ENCODE peak calls at places on chromosomes 3 and 15, in five cellular contexts. One of them, this sample, is unnamed.
A peak's percentile ranks its signal among the peaks of the same experiment; 100 is the strongest.

GRCh38 chr3:161372321-161373260 is 1.3 kb upstream of the SPTSSB start:
- DNase-seq in heart left ventricle: peak; percentile 19
- DNase-seq in WTC11: peak; percentile 43
- DNase-seq in WERI-Rb-1: peak; percentile 17
- DNase-seq in psoas muscle: no peak
- DNase-seq in this sample: peak; percentile 37

GRCh38 chr3:127365383-127365782 is 77.5 kb upstream of the PRR20G start:
- DNase-seq in heart left ventricle: no peak
- DNase-seq in WTC11: no peak
- DNase-seq in psoas muscle: no peak
- DNase-seq in WERI-Rb-1: no peak
- DNase-seq in this sample: no peak

GRCh38 chr3:27228805-27229204 is 140.4 kb downstream of the NEK10 start:
- DNase-seq in psoas muscle: no peak
- DNase-seq in WERI-Rb-1: peak; percentile 12
- DNase-seq in heart left ventricle: no peak
- DNase-seq in WTC11: peak; percentile 44
- DNase-seq in this sample: no peak

GRCh38 chr3:102747611-102748010 is 312.8 kb downstream of the ZPLD1 start:
- DNase-seq in WERI-Rb-1: no peak
- DNase-seq in heart left ventricle: no peak
- DNase-seq in WTC11: no peak
- DNase-seq in psoas muscle: no peak
- DNase-seq in this sample: no peak

GRCh38 chr3:126353694-126354321 is 3.4 kb downstream of the KLF15 start:
- DNase-seq in heart left ventricle: no peak
- DNase-seq in WERI-Rb-1: no peak
- DNase-seq in WTC11: no peak
- DNase-seq in psoas muscle: peak; percentile 15
- DNase-seq in this sample: peak; percentile 41

GRCh38 chr3:107994954-107995715 is 95.7 kb downstream of the CD47 start:
- DNase-seq in WERI-Rb-1: no peak
- DNase-seq in heart left ventricle: no peak
- DNase-seq in WTC11: no peak
- DNase-seq in psoas muscle: no peak
- DNase-seq in this sample: no peak

GRCh38 chr3:16177962-16178627 is 3.6 kb downstream of the GALNT15 start:
- DNase-seq in heart left ventricle: peak; percentile 83
- DNase-seq in WTC11: peak; percentile 91
- DNase-seq in psoas muscle: peak; percentile 86
- DNase-seq in WERI-Rb-1: peak; percentile 78
- DNase-seq in this sample: peak; percentile 83

GRCh38 chr3:108780235-108780634 is 23.0 kb upstream of the RETNLB start:
- DNase-seq in WERI-Rb-1: no peak
- DNase-seq in heart left ventricle: no peak
- DNase-seq in WTC11: no peak
- DNase-seq in psoas muscle: no peak
- DNase-seq in this sample: no peak

GRCh38 chr3:52522651-52523251 is 10.9 kb downstream of the NT5DC2 start:
- DNase-seq in WTC11: no peak
- DNase-seq in heart left ventricle: no peak
- DNase-seq in WERI-Rb-1: no peak
- DNase-seq in psoas muscle: peak; percentile 12
- DNase-seq in this sample: peak; percentile 37

GRCh38 chr15:96418146-96418545 is 87.6 kb downstream of the NR2F2 start:
- DNase-seq in WERI-Rb-1: no peak
- DNase-seq in heart left ventricle: no peak
- DNase-seq in psoas muscle: no peak
- DNase-seq in WTC11: no peak
- DNase-seq in this sample: no peak

GRCh38 chr3:158731938-158732855 is at the start of gene RARRES1:
- DNase-seq in WERI-Rb-1: peak; percentile 25
- DNase-seq in psoas muscle: peak; percentile 68
- DNase-seq in WTC11: peak; percentile 64
- DNase-seq in heart left ventricle: peak; percentile 71
- DNase-seq in this sample: peak; percentile 87

GRCh38 chr3:52221563-52222318 is 3.7 kb downstream of the TLR9 start:
- DNase-seq in WERI-Rb-1: no peak
- DNase-seq in heart left ventricle: peak; percentile 33
- DNase-seq in WTC11: no peak
- DNase-seq in psoas muscle: peak; percentile 48
- DNase-seq in this sample: no peak

GRCh38 chr3:68135145-68135544 is 480.7 kb upstream of the SUCLG2 start:
- DNase-seq in psoas muscle: no peak
- DNase-seq in heart left ventricle: no peak
- DNase-seq in WTC11: no peak
- DNase-seq in WERI-Rb-1: no peak
- DNase-seq in this sample: no peak

GRCh38 chr3:184785856-184786255 is 26.1 kb upstream of the VPS8 start:
- DNase-seq in heart left ventricle: no peak
- DNase-seq in psoas muscle: no peak
- DNase-seq in WTC11: no peak
- DNase-seq in WERI-Rb-1: no peak
- DNase-seq in this sample: no peak

GRCh38 chr3:137259709-137260108 is 301.9 kb downstream of the IL20RB start:
- DNase-seq in WTC11: peak; percentile 29
- DNase-seq in heart left ventricle: no peak
- DNase-seq in WERI-Rb-1: peak; percentile 24
- DNase-seq in psoas muscle: no peak
- DNase-seq in this sample: no peak

GRCh38 chr3:194139085-194139976 is 3.4 kb downstream of the HES1 start:
- DNase-seq in WTC11: peak; percentile 43
- DNase-seq in WERI-Rb-1: peak; percentile 10
- DNase-seq in psoas muscle: peak; percentile 30
- DNase-seq in heart left ventricle: peak; percentile 54
- DNase-seq in this sample: no peak

GRCh38 chr15:39887832-39888231 is 32.2 kb downstream of the GPR176 start:
- DNase-seq in heart left ventricle: no peak
- DNase-seq in psoas muscle: no peak
- DNase-seq in WERI-Rb-1: no peak
- DNase-seq in WTC11: no peak
- DNase-seq in this sample: no peak

GRCh38 chr3:99248913-99249312 is 347.4 kb upstream of the DCBLD2 start:
- DNase-seq in psoas muscle: no peak
- DNase-seq in WERI-Rb-1: no peak
- DNase-seq in WTC11: no peak
- DNase-seq in heart left ventricle: no peak
- DNase-seq in this sample: no peak

GRCh38 chr3:10594915-10595314 is 89.5 kb upstream of the ATP2B2 start:
- DNase-seq in WTC11: peak; percentile 93
- DNase-seq in heart left ventricle: peak; percentile 44
- DNase-seq in WERI-Rb-1: no peak
- DNase-seq in psoas muscle: peak; percentile 38
- DNase-seq in this sample: no peak

GRCh38 chr3:17585561-17586325 is 156.7 kb downstream of the TBC1D5 start:
- DNase-seq in heart left ventricle: no peak
- DNase-seq in WTC11: no peak
- DNase-seq in WERI-Rb-1: no peak
- DNase-seq in psoas muscle: no peak
- DNase-seq in this sample: no peak

GRCh38 chr3:98985406-98985805 is 83.9 kb upstream of the DCBLD2 start:
- DNase-seq in heart left ventricle: no peak
- DNase-seq in WTC11: no peak
- DNase-seq in WERI-Rb-1: no peak
- DNase-seq in psoas muscle: no peak
- DNase-seq in this sample: no peak

GRCh38 chr3:122305818-122306621 is 19.0 kb upstream of the CSTA start:
- DNase-seq in psoas muscle: no peak
- DNase-seq in WTC11: peak; percentile 30
- DNase-seq in WERI-Rb-1: peak; percentile 31
- DNase-seq in heart left ventricle: no peak
- DNase-seq in this sample: no peak

GRCh38 chr15:75153565-75154248 is 48.0 kb upstream of the C15orf39 start:
- DNase-seq in WERI-Rb-1: no peak
- DNase-seq in WTC11: no peak
- DNase-seq in psoas muscle: no peak
- DNase-seq in heart left ventricle: no peak
- DNase-seq in this sample: no peak

GRCh38 chr15:34808016-34808415 is 12.7 kb upstream of the ACTC1 start:
- DNase-seq in WTC11: no peak
- DNase-seq in heart left ventricle: no peak
- DNase-seq in psoas muscle: no peak
- DNase-seq in WERI-Rb-1: no peak
- DNase-seq in this sample: no peak

GRCh38 chr3:176633511-176633910 is 563.8 kb downstream of the TBL1XR1 start:
- DNase-seq in heart left ventricle: no peak
- DNase-seq in psoas muscle: no peak
- DNase-seq in WTC11: peak; percentile 45
- DNase-seq in WERI-Rb-1: peak; percentile 25
- DNase-seq in this sample: no peak

GRCh38 chr15:31236184-31237041 is 90.2 kb upstream of the KLF13 start:
- DNase-seq in WERI-Rb-1: no peak
- DNase-seq in psoas muscle: peak; percentile 53
- DNase-seq in heart left ventricle: peak; percentile 83
- DNase-seq in WTC11: no peak
- DNase-seq in this sample: peak; percentile 64

GRCh38 chr15:94327356-94327936 is 96.1 kb downstream of the MCTP2 start:
- DNase-seq in psoas muscle: no peak
- DNase-seq in WTC11: no peak
- DNase-seq in heart left ventricle: no peak
- DNase-seq in WERI-Rb-1: no peak
- DNase-seq in this sample: no peak

GRCh38 chr3:106589306-106589942 is 720.6 kb upstream of the CBLB start:
- DNase-seq in WTC11: no peak
- DNase-seq in psoas muscle: no peak
- DNase-seq in heart left ventricle: no peak
- DNase-seq in WERI-Rb-1: no peak
- DNase-seq in this sample: no peak

GRCh38 chr3:71671176-71671845 is 53.9 kb downstream of the EIF4E3 start:
- DNase-seq in WERI-Rb-1: no peak
- DNase-seq in heart left ventricle: no peak
- DNase-seq in psoas muscle: no peak
- DNase-seq in WTC11: no peak
- DNase-seq in this sample: no peak

GRCh38 chr15:90015749-90016148 is 14.6 kb downstream of the ZNF710 start:
- DNase-seq in psoas muscle: no peak
- DNase-seq in WTC11: no peak
- DNase-seq in WERI-Rb-1: no peak
- DNase-seq in heart left ventricle: no peak
- DNase-seq in this sample: no peak

GRCh38 chr3:44339990-44340389 is 1.4 kb downstream of the TCAIM start:
- DNase-seq in WTC11: no peak
- DNase-seq in heart left ventricle: no peak
- DNase-seq in psoas muscle: no peak
- DNase-seq in WERI-Rb-1: no peak
- DNase-seq in this sample: no peak

GRCh38 chr15:63291507-63291906 is 14.1 kb downstream of the APH1B start:
- DNase-seq in WTC11: no peak
- DNase-seq in psoas muscle: no peak
- DNase-seq in heart left ventricle: no peak
- DNase-seq in WERI-Rb-1: no peak
- DNase-seq in this sample: no peak

GRCh38 chr15:88894819-88895767 is at the start of gene HAPLN3:
- DNase-seq in WERI-Rb-1: peak; percentile 53
- DNase-seq in heart left ventricle: no peak
- DNase-seq in WTC11: peak; percentile 66
- DNase-seq in psoas muscle: peak; percentile 51
- DNase-seq in this sample: no peak

GRCh38 chr3:197674741-197675567 is 61.8 kb downstream of the RUBCN start:
- DNase-seq in WTC11: no peak
- DNase-seq in heart left ventricle: no peak
- DNase-seq in WERI-Rb-1: no peak
- DNase-seq in psoas muscle: no peak
- DNase-seq in this sample: no peak

DNA sequence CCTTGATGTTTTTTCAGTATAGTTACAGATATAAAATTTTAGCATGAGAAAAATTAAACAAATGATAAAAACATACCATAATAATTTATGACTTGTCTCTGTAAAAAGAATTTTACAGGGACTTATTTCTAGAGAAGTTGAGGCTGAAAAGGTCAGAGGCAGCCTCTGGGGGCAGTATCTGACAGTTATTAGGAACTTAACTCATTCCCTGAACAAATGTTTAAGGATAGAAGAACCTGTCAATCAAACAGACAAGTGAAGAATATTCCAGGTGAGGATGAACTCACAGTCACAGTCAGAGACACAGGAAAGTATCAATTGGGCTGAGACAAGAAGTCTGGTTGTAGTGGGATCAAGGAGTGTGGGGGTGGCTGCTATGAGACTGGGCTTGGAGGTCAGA is 7.3 kb downstream of the MYLK start:
- DNase-seq in WTC11: no peak
- DNase-seq in psoas muscle: no peak
- DNase-seq in WERI-Rb-1: no peak
- DNase-seq in heart left ventricle: no peak
- DNase-seq in this sample: no peak
- TF ChIP-seq CTCF in WTC11: no peak
- TF ChIP-seq CTCF in psoas muscle: no peak
- TF ChIP-seq CTCF in WERI-Rb-1: peak; percentile 6
- TF ChIP-seq CTCF in heart left ventricle: no peak
- TF ChIP-seq CTCF in this sample: peak; percentile 10

DNA sequence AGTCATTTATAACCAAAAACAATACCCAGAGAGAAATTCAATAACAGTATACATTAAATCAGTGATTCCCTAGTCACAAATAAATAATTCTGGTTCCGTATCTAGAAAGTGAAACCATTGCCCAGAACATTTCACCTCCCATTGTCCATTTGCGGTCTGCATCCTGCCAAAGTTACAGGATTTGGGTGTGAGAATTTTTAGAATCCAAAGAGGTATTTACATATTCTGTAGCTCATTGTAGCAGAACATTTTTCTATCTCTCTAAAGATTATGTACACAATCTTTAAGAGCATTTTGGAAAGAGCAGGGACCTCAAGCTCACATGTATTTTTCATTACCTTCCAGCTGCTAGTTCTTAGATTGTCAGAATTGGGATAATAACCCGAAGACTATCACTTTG is 261.6 kb downstream of the CHL1 start:
- DNase-seq in WERI-Rb-1: no peak
- DNase-seq in WTC11: no peak
- DNase-seq in heart left ventricle: no peak
- DNase-seq in psoas muscle: no peak
- DNase-seq in this sample: no peak
- TF ChIP-seq CTCF in WERI-Rb-1: no peak
- TF ChIP-seq CTCF in WTC11: no peak
- TF ChIP-seq CTCF in heart left ventricle: no peak
- TF ChIP-seq CTCF in psoas muscle: no peak
- TF ChIP-seq CTCF in this sample: no peak

GRCh38 chr15:57527382-57528091 is 64.2 kb upstream of the MYZAP start:
- DNase-seq in WTC11: no peak
- DNase-seq in heart left ventricle: no peak
- DNase-seq in WERI-Rb-1: peak; percentile 54
- DNase-seq in psoas muscle: no peak
- DNase-seq in this sample: no peak
- TF ChIP-seq CTCF in WTC11: no peak
- TF ChIP-seq CTCF in heart left ventricle: peak; percentile 77
- TF ChIP-seq CTCF in WERI-Rb-1: peak; percentile 51
- TF ChIP-seq CTCF in psoas muscle: peak; percentile 71
- TF ChIP-seq CTCF in this sample: peak; percentile 67

DNA sequence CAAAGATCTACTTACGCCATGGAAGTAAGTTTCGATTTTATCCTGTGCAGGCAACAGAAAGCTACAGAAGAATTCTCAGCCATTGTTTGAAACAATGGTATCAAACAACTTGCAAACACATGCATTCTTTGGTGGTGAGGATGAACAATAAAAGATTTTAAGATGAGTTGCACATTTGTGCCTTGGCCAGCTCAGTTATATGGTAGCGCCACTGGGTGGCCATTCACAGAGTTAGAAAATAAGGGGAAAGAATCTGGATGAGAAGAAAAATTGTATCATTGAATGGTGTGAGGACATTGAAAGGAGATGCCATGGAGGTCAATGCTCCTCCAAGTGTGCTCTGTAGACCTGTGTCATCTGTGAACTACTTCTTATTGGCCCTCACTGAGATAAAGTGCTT is 11.6 kb downstream of the CADPS start:
- DNase-seq in WTC11: no peak
- DNase-seq in psoas muscle: no peak
- DNase-seq in heart left ventricle: no peak
- DNase-seq in WERI-Rb-1: no peak
- DNase-seq in this sample: no peak
- TF ChIP-seq CTCF in WTC11: no peak
- TF ChIP-seq CTCF in psoas muscle: no peak
- TF ChIP-seq CTCF in heart left ventricle: no peak
- TF ChIP-seq CTCF in WERI-Rb-1: no peak
- TF ChIP-seq CTCF in this sample: no peak

This sample was measured in lower lobe of right lung.